ENCODE peak calls at places on chromosomes 2 and 18, in nine cellular contexts. H, U, O, P, J, A, I, N and Z are unnamed samples.

GRCh38 chr2:64212801-64213321 is 68.6 kb upstream of the PELI1 start:
- DNase-seq in J (peak; percentile 41), U (peak; percentile 36), N (no peak), P (no peak), O (peak; percentile 18), I (peak; percentile 29), A (no peak), H (no peak), Z (peak; percentile 44)

GRCh38 chr2:64779117-64779690 is 125.5 kb upstream of the SERTAD2 start:
- DNase-seq in N (no peak), A (peak; percentile 94), I (no peak), U (no peak), J (no peak), H (no peak), P (no peak), O (no peak), Z (peak; percentile 83)

GRCh38 chr2:57893800-57894199 is 152.8 kb upstream of the VRK2 start:
- DNase-seq in J (no peak), U (no peak), N (no peak), A (no peak), O (no peak), H (no peak), P (no peak), I (no peak), Z (no peak)

GRCh38 chr2:42010743-42011298 is 37.0 kb upstream of the PKDCC start:
- DNase-seq in I (no peak), H (no peak), P (no peak), A (peak; percentile 61), U (no peak), J (no peak), N (no peak), O (no peak), Z (peak; percentile 86)

GRCh38 chr18:29512203-29512602 is 1335.3 kb upstream of the CDH2 start:
- DNase-seq in J (no peak), O (no peak), P (no peak), U (no peak), I (no peak), A (no peak), H (no peak), N (no peak), Z (no peak)

GRCh38 chr2:85468704-85469349 is 50.3 kb downstream of the SH2D6 start:
- DNase-seq in N (peak; percentile 75), H (peak; percentile 46), U (peak; percentile 83), I (no peak), J (peak; percentile 56), P (no peak), O (no peak), A (peak; percentile 95), Z (peak; percentile 65)

GRCh38 chr2:151394509-151394908 is 15.2 kb upstream of the RIF1 start:
- DNase-seq in A (no peak), P (no peak), H (no peak), O (no peak), N (no peak), U (no peak), I (no peak), J (no peak), Z (no peak)

GRCh38 chr2:218400930-218401833 is 1.5 kb downstream of the CTDSP1 start:
- DNase-seq in J (peak; percentile 78), P (peak; percentile 76), N (no peak), I (no peak), A (no peak), U (no peak), H (peak; percentile 75), O (no peak), Z (peak; percentile 22)

GRCh38 chr2:48519608-48520007 is 10.3 kb upstream of the STON1 start:
- DNase-seq in U (no peak), I (peak; percentile 24), H (no peak), O (no peak), P (no peak), A (no peak), J (no peak), N (no peak), Z (peak; percentile 43)

GRCh38 chr2:161796192-161796591 is 172.0 kb downstream of the SLC4A10 start:
- DNase-seq in A (no peak), U (no peak), H (no peak), N (no peak), J (peak; percentile 31), P (no peak), O (no peak), I (no peak), Z (peak; percentile 44)

GRCh38 chr2:39996653-39997080 is 217.6 kb upstream of the THUMPD2 start:
- DNase-seq in U (no peak), H (no peak), J (peak; percentile 7), I (peak; percentile 42), A (peak; percentile 85), P (no peak), O (no peak), N (peak; percentile 68), Z (peak; percentile 77)

GRCh38 chr2:115161531-115162453 is 719.4 kb downstream of the DPP10 start:
- DNase-seq in U (peak; percentile 76), N (no peak), A (no peak), H (peak; percentile 68), O (no peak), J (peak; percentile 80), P (peak; percentile 42), I (no peak), Z (no peak)

GRCh38 chr2:40304340-40304739 is 147.6 kb downstream of the SLC8A1 start:
- DNase-seq in H (no peak), O (no peak), A (no peak), U (peak; percentile 38), J (no peak), N (no peak), I (no peak), P (no peak), Z (peak; percentile 49)

GRCh38 chr2:38592951-38593350 is 9.8 kb downstream of the HNRNPLL start:
- DNase-seq in P (no peak), O (no peak), I (no peak), J (no peak), N (no peak), A (peak; percentile 92), U (no peak), H (no peak), Z (peak; percentile 50)
- TF ChIP-seq EZH2phosphoT487 in P (no peak), O (no peak), I (no peak), J (no peak), N (no peak), A (no peak), U (no peak), H (no peak), Z (no peak)

DNA sequence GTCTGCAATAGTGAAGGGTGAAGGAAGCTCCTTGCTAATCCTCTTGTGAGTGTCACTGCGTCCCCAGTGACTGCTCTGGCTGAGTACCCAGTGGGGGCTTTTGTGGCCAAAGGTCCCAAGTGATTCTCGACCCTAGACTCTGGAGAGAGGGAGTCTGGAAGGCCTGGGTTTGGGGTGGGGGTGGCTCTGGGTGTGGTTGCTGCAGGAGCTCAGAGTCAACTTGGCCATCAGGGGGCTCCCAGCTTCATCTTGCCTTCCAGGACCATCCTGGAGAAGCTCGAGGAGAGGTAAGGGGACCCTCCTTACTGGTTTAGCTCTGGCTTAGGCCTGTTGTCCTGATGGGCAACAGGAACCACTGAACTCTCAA is 581 bp downstream of the PSD4 start:
- DNase-seq in I (peak; percentile 53), U (no peak), H (no peak), J (no peak), N (no peak), A (no peak), P (no peak), O (no peak), Z (no peak)
- H3K4me1 ChIP-seq in I (peaks cover 27% of the 10 kb centered on the region), U (no peaks in the 10 kb centered on the region), H (peaks cover 5% of the 10 kb centered on the region), J (no peaks in the 10 kb centered on the region), N (no peaks in the 10 kb centered on the region), A (no peaks in the 10 kb centered on the region), P (no peaks in the 10 kb centered on the region), O (peaks cover 19% of the 10 kb centered on the region), Z (no peaks in the 10 kb centered on the region)

DNA sequence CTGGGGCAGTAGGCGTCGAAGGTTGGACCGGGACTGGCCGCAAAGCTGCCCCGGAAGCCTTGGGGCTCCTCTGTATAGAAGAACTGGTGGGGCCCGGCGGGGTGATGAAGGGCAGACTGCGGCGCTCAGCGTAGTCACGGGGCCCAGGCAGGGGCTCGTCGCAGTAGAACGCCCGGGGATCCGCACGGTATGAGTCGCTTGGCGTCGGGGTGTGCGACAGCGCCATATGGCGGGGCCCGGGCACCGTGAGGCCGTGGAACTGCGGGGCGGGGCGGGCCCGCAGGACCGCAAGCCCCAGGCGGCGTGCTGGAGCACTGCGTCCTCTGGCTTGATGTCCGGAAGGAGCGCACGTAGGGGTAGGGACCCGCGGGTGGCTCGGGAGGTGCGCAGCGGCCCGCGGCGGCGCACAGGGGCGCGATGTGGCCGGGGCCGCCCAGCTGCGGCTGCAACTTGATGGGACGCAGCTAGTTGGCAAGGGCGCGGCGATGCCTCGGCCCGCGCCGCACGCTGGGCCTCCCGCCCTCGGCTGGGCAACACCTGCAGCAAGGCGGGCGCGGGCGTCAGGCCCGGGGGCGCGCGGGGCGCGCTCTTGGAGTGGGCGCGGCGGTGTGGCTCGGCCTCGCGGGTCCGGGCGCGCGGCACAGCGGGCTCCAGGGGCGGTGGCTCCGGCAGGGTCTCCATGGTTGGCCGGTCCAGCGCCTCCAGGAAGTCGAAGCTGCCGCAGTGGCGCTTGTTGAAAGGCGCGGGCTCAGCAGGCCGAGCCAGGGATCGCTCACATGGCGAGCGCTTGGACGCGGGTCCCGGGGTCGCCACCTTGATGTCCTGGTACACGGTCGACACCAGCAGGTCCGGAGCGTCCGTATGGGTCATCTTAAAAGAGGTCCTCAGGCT is 251.4 kb downstream of the ANKRD30B start:
- DNase-seq in A (no peak), O (no peak), P (no peak), J (no peak), H (no peak), U (no peak), N (no peak), I (no peak), Z (no peak)
- TF ChIP-seq EZH2phosphoT487 in A (no peak), O (no peak), P (no peak), J (no peak), H (no peak), U (no peak), N (no peak), I (no peak), Z (no peak)

GRCh38 chr2:73987109-73987947 is 2.6 kb downstream of the TET3 start:
- DNase-seq in H (peak; percentile 54), O (no peak), N (no peak), A (peak; percentile 54), U (peak; percentile 32), P (peak; percentile 62), I (no peak), J (peak; percentile 68), Z (no peak)
- H3K4me1 ChIP-seq in H (peaks cover 37% of the 10 kb centered on the region), O (peaks cover 22% of the 10 kb centered on the region), N (peaks cover 57% of the 10 kb centered on the region), A (peaks cover 49% of the 10 kb centered on the region), U (peaks cover 46% of the 10 kb centered on the region), P (peaks cover 6% of the 10 kb centered on the region), I (peaks cover 52% of the 10 kb centered on the region), J (peaks cover 44% of the 10 kb centered on the region), Z (peaks cover 2% of the 10 kb centered on the region)